ENCODE peak calls at places on chromosomes 7 and 10, in six cellular contexts. One of them, this sample, is unnamed.

GRCh38 chr7:150988230-150989226 is 2.3 kb upstream of the NOS3 start:
- DNase-seq in transverse colon: peak; percentile 61
- DNase-seq in thoracic aorta: no peak
- DNase-seq in hepatocyte: peak; percentile 75
- DNase-seq in PC-3: peak; percentile 37
- DNase-seq in ovary: no peak
- DNase-seq in this sample: peak; percentile 39

GRCh38 chr10:17412323-17412722 is 42.1 kb downstream of the ST8SIA6 start:
- DNase-seq in transverse colon: no peak
- DNase-seq in thoracic aorta: no peak
- DNase-seq in hepatocyte: no peak
- DNase-seq in PC-3: peak; percentile 2
- DNase-seq in ovary: no peak
- DNase-seq in this sample: peak; percentile 56

GRCh38 chr10:100520811-100521210 is 1.1 kb upstream of the SEC31B start:
- DNase-seq in transverse colon: no peak
- DNase-seq in thoracic aorta: no peak
- DNase-seq in hepatocyte: no peak
- DNase-seq in PC-3: peak; percentile 59
- DNase-seq in ovary: no peak
- DNase-seq in this sample: no peak

GRCh38 chr7:105822806-105823205 is 53.6 kb downstream of the ATXN7L1 start:
- DNase-seq in transverse colon: no peak
- DNase-seq in thoracic aorta: no peak
- DNase-seq in hepatocyte: no peak
- DNase-seq in PC-3: no peak
- DNase-seq in ovary: no peak
- DNase-seq in this sample: no peak

GRCh38 chr7:29877196-29877595 is 70.9 kb downstream of the WIPF3 start:
- DNase-seq in transverse colon: no peak
- DNase-seq in thoracic aorta: no peak
- DNase-seq in hepatocyte: no peak
- DNase-seq in PC-3: no peak
- DNase-seq in ovary: no peak
- DNase-seq in this sample: no peak

GRCh38 chr7:129489491-129489890 is 12.8 kb upstream of the SMKR1 start:
- DNase-seq in transverse colon: no peak
- DNase-seq in thoracic aorta: no peak
- DNase-seq in hepatocyte: no peak
- DNase-seq in PC-3: peak; percentile 15
- DNase-seq in ovary: no peak
- DNase-seq in this sample: no peak

GRCh38 chr10:11551104-11551503 is 60.3 kb downstream of the USP6NL start:
- DNase-seq in transverse colon: no peak
- DNase-seq in thoracic aorta: no peak
- DNase-seq in hepatocyte: no peak
- DNase-seq in PC-3: no peak
- DNase-seq in ovary: no peak
- DNase-seq in this sample: no peak

GRCh38 chr7:112386619-112387018 is 63.6 kb upstream of the IFRD1 start:
- DNase-seq in transverse colon: no peak
- DNase-seq in thoracic aorta: no peak
- DNase-seq in hepatocyte: no peak
- DNase-seq in PC-3: no peak
- DNase-seq in ovary: no peak
- DNase-seq in this sample: no peak

GRCh38 chr10:132942101-132942739 is at the start of gene CFAP46:
- DNase-seq in transverse colon: no peak
- DNase-seq in thoracic aorta: no peak
- DNase-seq in hepatocyte: peak; percentile 83
- DNase-seq in PC-3: no peak
- DNase-seq in ovary: peak; percentile 46
- DNase-seq in this sample: no peak

GRCh38 chr7:157273208-157274202 is 63.3 kb upstream of the DNAJB6 start:
- DNase-seq in transverse colon: peak; percentile 69
- DNase-seq in thoracic aorta: peak; percentile 37
- DNase-seq in hepatocyte: peak; percentile 85
- DNase-seq in PC-3: peak; percentile 82
- DNase-seq in ovary: peak; percentile 61
- DNase-seq in this sample: peak; percentile 68

GRCh38 chr10:87864497-87865059 is 1.2 kb downstream of the PTEN start:
- DNase-seq in transverse colon: no peak
- DNase-seq in thoracic aorta: no peak
- DNase-seq in hepatocyte: no peak
- DNase-seq in PC-3: no peak
- DNase-seq in ovary: no peak
- DNase-seq in this sample: no peak

GRCh38 chr7:18936265-18936664 is 181.2 kb downstream of the TWIST1 start:
- DNase-seq in transverse colon: no peak
- DNase-seq in thoracic aorta: no peak
- DNase-seq in hepatocyte: no peak
- DNase-seq in PC-3: no peak
- DNase-seq in ovary: no peak
- DNase-seq in this sample: no peak

GRCh38 chr10:33609546-33609945 is 275.1 kb upstream of the NRP1 start:
- DNase-seq in transverse colon: no peak
- DNase-seq in thoracic aorta: no peak
- DNase-seq in hepatocyte: peak; percentile 16
- DNase-seq in PC-3: peak; percentile 98
- DNase-seq in ovary: no peak
- DNase-seq in this sample: no peak

GRCh38 chr7:123431075-123431614 is 103.2 kb downstream of the IQUB start:
- DNase-seq in transverse colon: no peak
- DNase-seq in thoracic aorta: no peak
- DNase-seq in hepatocyte: no peak
- DNase-seq in PC-3: no peak
- DNase-seq in ovary: no peak
- DNase-seq in this sample: no peak

GRCh38 chr7:44100458-44101303 is 3.5 kb upstream of the AEBP1 start:
- DNase-seq in transverse colon: peak; percentile 28
- DNase-seq in thoracic aorta: no peak
- DNase-seq in hepatocyte: peak; percentile 59
- DNase-seq in PC-3: no peak
- DNase-seq in ovary: peak; percentile 75
- DNase-seq in this sample: no peak

GRCh38 chr7:111126987-111127386 is 36.1 kb downstream of the LRRN3 start:
- DNase-seq in transverse colon: no peak
- DNase-seq in thoracic aorta: no peak
- DNase-seq in hepatocyte: peak; percentile 24
- DNase-seq in PC-3: peak; percentile 61
- DNase-seq in ovary: no peak
- DNase-seq in this sample: no peak

GRCh38 chr10:1293147-1293546 is 237.0 kb downstream of the WDR37 start:
- DNase-seq in transverse colon: no peak
- DNase-seq in thoracic aorta: no peak
- DNase-seq in hepatocyte: no peak
- DNase-seq in PC-3: no peak
- DNase-seq in ovary: no peak
- DNase-seq in this sample: no peak

GRCh38 chr7:35680403-35681013 is 14.4 kb downstream of the HERPUD2 start:
- DNase-seq in transverse colon: no peak
- DNase-seq in thoracic aorta: no peak
- DNase-seq in hepatocyte: no peak
- DNase-seq in PC-3: no peak
- DNase-seq in ovary: no peak
- DNase-seq in this sample: no peak

GRCh38 chr10:131934769-131935168 is 34.0 kb downstream of the PPP2R2D start:
- DNase-seq in transverse colon: no peak
- DNase-seq in thoracic aorta: no peak
- DNase-seq in hepatocyte: no peak
- DNase-seq in PC-3: no peak
- DNase-seq in ovary: no peak
- DNase-seq in this sample: no peak

GRCh38 chr10:79316671-79317431 is 30.4 kb upstream of the PPIF start:
- DNase-seq in transverse colon: no peak
- DNase-seq in thoracic aorta: no peak
- DNase-seq in hepatocyte: no peak
- DNase-seq in PC-3: peak; percentile 55
- DNase-seq in ovary: no peak
- DNase-seq in this sample: no peak

GRCh38 chr7:151114151-151115090 is 28.1 kb downstream of the AGAP3 start:
- DNase-seq in transverse colon: peak; percentile 29
- DNase-seq in thoracic aorta: no peak
- DNase-seq in hepatocyte: peak; percentile 63
- DNase-seq in PC-3: peak; percentile 43
- DNase-seq in ovary: no peak
- DNase-seq in this sample: no peak

GRCh38 chr7:121531175-121532070 is 135.3 kb upstream of the FAM3C start:
- DNase-seq in transverse colon: no peak
- DNase-seq in thoracic aorta: no peak
- DNase-seq in hepatocyte: no peak
- DNase-seq in PC-3: peak; percentile 29
- DNase-seq in ovary: no peak
- DNase-seq in this sample: no peak

GRCh38 chr7:45087301-45088145 is 1.2 kb downstream of the NACAD start:
- DNase-seq in transverse colon: no peak
- DNase-seq in thoracic aorta: no peak
- DNase-seq in hepatocyte: no peak
- DNase-seq in PC-3: no peak
- DNase-seq in ovary: no peak
- DNase-seq in this sample: no peak

GRCh38 chr10:124670849-124671248 is 73.3 kb downstream of the FAM53B start:
- DNase-seq in transverse colon: no peak
- DNase-seq in thoracic aorta: no peak
- DNase-seq in hepatocyte: no peak
- DNase-seq in PC-3: no peak
- DNase-seq in ovary: no peak
- DNase-seq in this sample: no peak

GRCh38 chr10:124669824-124670654 is 74.1 kb downstream of the FAM53B start:
- DNase-seq in transverse colon: no peak
- DNase-seq in thoracic aorta: no peak
- DNase-seq in hepatocyte: no peak
- DNase-seq in PC-3: no peak
- DNase-seq in ovary: no peak
- DNase-seq in this sample: no peak

GRCh38 chr10:124671486-124672075 is 72.6 kb downstream of the FAM53B start:
- DNase-seq in transverse colon: no peak
- DNase-seq in thoracic aorta: no peak
- DNase-seq in hepatocyte: peak; percentile 39
- DNase-seq in PC-3: peak; percentile 3
- DNase-seq in ovary: no peak
- DNase-seq in this sample: peak; percentile 43

GRCh38 chr10:124674768-124675222 is 69.4 kb downstream of the FAM53B start:
- DNase-seq in transverse colon: no peak
- DNase-seq in thoracic aorta: no peak
- DNase-seq in hepatocyte: no peak
- DNase-seq in PC-3: no peak
- DNase-seq in ovary: no peak
- DNase-seq in this sample: no peak

GRCh38 chr10:124672181-124672638 is 72.0 kb downstream of the FAM53B start:
- DNase-seq in transverse colon: no peak
- DNase-seq in thoracic aorta: no peak
- DNase-seq in hepatocyte: no peak
- DNase-seq in PC-3: no peak
- DNase-seq in ovary: no peak
- DNase-seq in this sample: no peak
- H3K4me1 ChIP-seq in transverse colon: peaks cover under 1% of the 10 kb centered on the region
- H3K4me1 ChIP-seq in thoracic aorta: peaks cover 13% of the 10 kb centered on the region
- H3K4me1 ChIP-seq in hepatocyte: peaks cover 29% of the 10 kb centered on the region
- H3K4me1 ChIP-seq in PC-3: no peaks in the 10 kb centered on the region
- H3K4me1 ChIP-seq in ovary: peaks cover 37% of the 10 kb centered on the region
- H3K4me1 ChIP-seq in this sample: peaks cover 13% of the 10 kb centered on the region

DNA sequence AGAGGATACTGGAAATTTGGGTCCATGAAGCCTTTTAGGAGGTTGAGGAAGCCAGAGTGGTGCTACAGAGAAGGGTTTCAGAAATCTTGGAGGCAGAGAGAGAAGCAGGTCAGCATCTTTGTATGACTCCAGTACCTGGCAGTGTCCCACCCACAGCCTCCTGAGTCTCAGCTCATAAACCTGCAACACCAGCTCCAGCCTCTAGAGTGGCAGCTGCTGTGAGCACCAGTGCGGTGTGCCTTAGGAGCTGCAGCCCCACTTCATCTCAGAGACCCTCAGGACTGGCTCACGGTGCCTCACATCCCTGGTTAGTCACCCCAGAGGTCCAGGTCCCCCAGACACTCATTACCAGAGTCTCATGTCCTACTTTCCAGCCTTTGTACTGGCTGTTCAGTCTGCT is 84.8 kb upstream of the PRKAR2B start:
- DNase-seq in transverse colon: no peak
- DNase-seq in thoracic aorta: no peak
- DNase-seq in hepatocyte: peak; percentile 18
- DNase-seq in PC-3: peak; percentile 13
- DNase-seq in ovary: no peak
- DNase-seq in this sample: no peak
- TF ChIP-seq CTCF in transverse colon: no peak
- TF ChIP-seq CTCF in thoracic aorta: no peak
- TF ChIP-seq CTCF in hepatocyte: no peak
- TF ChIP-seq CTCF in PC-3: peak; percentile 10
- TF ChIP-seq CTCF in ovary: no peak
- TF ChIP-seq CTCF in this sample: peak; percentile 32

GRCh38 chr10:26446258-26446657 is 8.1 kb downstream of the APBB1IP start:
- DNase-seq in transverse colon: no peak
- DNase-seq in thoracic aorta: no peak
- DNase-seq in hepatocyte: no peak
- DNase-seq in PC-3: no peak
- DNase-seq in ovary: no peak
- DNase-seq in this sample: no peak

GRCh38 chr10:26451903-26452302 is 13.8 kb downstream of the APBB1IP start:
- DNase-seq in transverse colon: no peak
- DNase-seq in thoracic aorta: no peak
- DNase-seq in hepatocyte: no peak
- DNase-seq in PC-3: no peak
- DNase-seq in ovary: no peak
- DNase-seq in this sample: no peak

GRCh38 chr10:26448292-26448691 is 10.2 kb downstream of the APBB1IP start:
- DNase-seq in transverse colon: no peak
- DNase-seq in thoracic aorta: no peak
- DNase-seq in hepatocyte: no peak
- DNase-seq in PC-3: no peak
- DNase-seq in ovary: no peak
- DNase-seq in this sample: no peak

GRCh38 chr10:26448706-26449435 is 10.7 kb downstream of the APBB1IP start:
- DNase-seq in transverse colon: peak; percentile 60
- DNase-seq in thoracic aorta: no peak
- DNase-seq in hepatocyte: no peak
- DNase-seq in PC-3: peak; percentile 8
- DNase-seq in ovary: no peak
- DNase-seq in this sample: no peak

GRCh38 chr10:26449726-26450125 is 11.6 kb downstream of the APBB1IP start:
- DNase-seq in transverse colon: no peak
- DNase-seq in thoracic aorta: no peak
- DNase-seq in hepatocyte: no peak
- DNase-seq in PC-3: no peak
- DNase-seq in ovary: no peak
- DNase-seq in this sample: no peak
- H3K4me1 ChIP-seq in transverse colon: no peaks in the 10 kb centered on the region
- H3K4me1 ChIP-seq in thoracic aorta: no peaks in the 10 kb centered on the region
- H3K4me1 ChIP-seq in hepatocyte: no peaks in the 10 kb centered on the region
- H3K4me1 ChIP-seq in PC-3: no peaks in the 10 kb centered on the region
- H3K4me1 ChIP-seq in ovary: no peaks in the 10 kb centered on the region
- H3K4me1 ChIP-seq in this sample: no peaks in the 10 kb centered on the region

DNA sequence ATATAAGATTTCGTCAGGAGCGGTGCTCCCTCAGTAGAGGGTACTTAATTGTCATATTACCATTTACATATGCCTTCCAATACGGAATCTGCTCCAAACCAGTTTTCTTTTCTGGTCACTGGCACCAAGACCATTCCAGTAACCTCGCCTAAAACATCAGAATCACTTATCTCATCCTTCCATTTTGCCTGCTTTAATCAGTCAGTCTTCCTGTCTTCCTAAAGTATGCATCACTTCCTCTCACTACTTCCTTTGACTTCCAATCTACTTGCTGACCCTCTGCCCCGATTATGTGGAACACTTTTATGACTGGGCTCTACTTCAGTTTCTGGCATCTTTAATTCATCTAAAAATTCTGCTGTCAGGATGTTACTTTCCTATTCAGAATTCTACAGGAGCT is 33.5 kb downstream of the CUL2 start:
- DNase-seq in transverse colon: no peak
- DNase-seq in thoracic aorta: no peak
- DNase-seq in hepatocyte: no peak
- DNase-seq in PC-3: peak; percentile 61
- DNase-seq in ovary: no peak
- DNase-seq in this sample: no peak
- TF ChIP-seq CTCF in transverse colon: no peak
- TF ChIP-seq CTCF in thoracic aorta: no peak
- TF ChIP-seq CTCF in hepatocyte: no peak
- TF ChIP-seq CTCF in PC-3: no peak
- TF ChIP-seq CTCF in ovary: no peak
- TF ChIP-seq CTCF in this sample: no peak

This sample was measured in Caco-2.